ENCODE peak calls at places on chromosomes 2 and 18, in four cellular contexts. H is GM12878, K is GM12891, F is K562. N is an unnamed sample.
A peak's percentile ranks its signal among the peaks of the same experiment; 100 is the strongest.

GRCh38 chr2:142270291-142270690 is 139.5 kb upstream of the LRP1B start:
- DNase-seq in H (no peak), K (no peak), F (no peak), N (no peak)

GRCh38 chr18:2994603-2995432 is 18.1 kb downstream of the LPIN2 start:
- DNase-seq in H (no peak), K (no peak), F (peak; percentile 92), N (peak; percentile 66)

GRCh38 chr2:101766871-101767739 is 69.6 kb downstream of the MAP4K4 start:
- DNase-seq in H (no peak), K (no peak), F (no peak), N (no peak)

GRCh38 chr2:94861308-94862152 is 9.7 kb upstream of the TEKT4 start:
- DNase-seq in H (no peak), K (no peak), F (no peak), N (no peak)

GRCh38 chr2:62793213-62793612 is 87.7 kb downstream of the EHBP1 start:
- DNase-seq in H (no peak), K (no peak), F (no peak), N (no peak)

GRCh38 chr2:65788556-65788955 is 356.2 kb upstream of the SPRED2 start:
- DNase-seq in H (no peak), K (no peak), F (peak; percentile 23), N (no peak)

GRCh38 chr2:112605926-112606325 is 21.5 kb downstream of the CHCHD5 start:
- DNase-seq in H (no peak), K (no peak), F (no peak), N (no peak)

GRCh38 chr2:67854103-67854502 is 208.7 kb downstream of the C1D start:
- DNase-seq in H (no peak), K (no peak), F (no peak), N (no peak)

GRCh38 chr18:67583621-67584020 is 67.1 kb upstream of the DSEL start:
- DNase-seq in H (no peak), K (no peak), F (no peak), N (no peak)

GRCh38 chr2:219645631-219646527 is 18.4 kb downstream of the SLC4A3 start:
- DNase-seq in H (no peak), K (no peak), F (no peak), N (no peak)

GRCh38 chr2:84792856-84793522 is 87.9 kb downstream of the TRABD2A start:
- DNase-seq in H (no peak), K (no peak), F (no peak), N (no peak)

GRCh38 chr2:217846321-217846743 is 156.5 kb downstream of the TNS1 start:
- DNase-seq in H (no peak), K (no peak), F (no peak), N (no peak)

GRCh38 chr2:33246432-33246831 is 230.0 kb upstream of the RASGRP3 start:
- DNase-seq in H (no peak), K (no peak), F (no peak), N (no peak)

GRCh38 chr2:240981871-240982800 is 16.3 kb upstream of the SNED1 start:
- DNase-seq in H (no peak), K (no peak), F (no peak), N (no peak)

GRCh38 chr2:235500761-235501662 is 7.2 kb downstream of the AGAP1 start:
- DNase-seq in H (no peak), K (no peak), F (peak; percentile 60), N (no peak)

GRCh38 chr2:182621810-182622209 is 94.2 kb upstream of the DNAJC10 start:
- DNase-seq in H (no peak), K (no peak), F (no peak), N (no peak)

GRCh38 chr2:26922638-26923466 is 47.6 kb upstream of the MAPRE3 start:
- DNase-seq in H (no peak), K (peak; percentile 69), F (peak; percentile 60), N (peak; percentile 30)

GRCh38 chr2:101967826-101968498 is 23.8 kb upstream of the IL1R2 start:
- DNase-seq in H (no peak), K (no peak), F (no peak), N (no peak)

DNA sequence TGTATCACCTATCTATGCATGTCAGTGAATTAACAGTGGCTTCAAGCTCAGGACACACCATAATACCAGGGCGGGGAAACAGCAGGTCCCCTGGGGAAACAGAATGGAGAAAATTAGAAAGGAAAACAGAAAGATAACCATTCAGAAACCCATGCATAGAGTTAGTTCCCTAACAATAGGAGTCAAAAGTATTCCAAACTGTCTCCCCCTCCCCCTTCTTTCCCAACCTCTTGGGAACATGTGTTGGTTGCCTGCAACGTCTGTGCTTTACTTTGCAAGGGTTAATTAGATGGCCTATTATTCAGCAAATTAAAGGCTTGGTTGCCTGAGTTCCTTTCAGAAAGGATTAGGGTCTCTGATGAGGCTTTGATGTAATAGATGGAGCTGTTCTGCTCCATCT is 176.5 kb downstream of the MYO3B start:
- DNase-seq in H (no peak), K (no peak), F (no peak), N (no peak)
- TF ChIP-seq SPI1 in H (no peak), K (no peak), F (no peak), N (no peak)

GRCh38 chr2:74293191-74294065 is 49.8 kb downstream of the SLC4A5 start:
- DNase-seq in H (no peak), K (no peak), F (no peak), N (no peak)
- TF ChIP-seq SPI1 in H (no peak), K (no peak), F (no peak), N (no peak)

DNA sequence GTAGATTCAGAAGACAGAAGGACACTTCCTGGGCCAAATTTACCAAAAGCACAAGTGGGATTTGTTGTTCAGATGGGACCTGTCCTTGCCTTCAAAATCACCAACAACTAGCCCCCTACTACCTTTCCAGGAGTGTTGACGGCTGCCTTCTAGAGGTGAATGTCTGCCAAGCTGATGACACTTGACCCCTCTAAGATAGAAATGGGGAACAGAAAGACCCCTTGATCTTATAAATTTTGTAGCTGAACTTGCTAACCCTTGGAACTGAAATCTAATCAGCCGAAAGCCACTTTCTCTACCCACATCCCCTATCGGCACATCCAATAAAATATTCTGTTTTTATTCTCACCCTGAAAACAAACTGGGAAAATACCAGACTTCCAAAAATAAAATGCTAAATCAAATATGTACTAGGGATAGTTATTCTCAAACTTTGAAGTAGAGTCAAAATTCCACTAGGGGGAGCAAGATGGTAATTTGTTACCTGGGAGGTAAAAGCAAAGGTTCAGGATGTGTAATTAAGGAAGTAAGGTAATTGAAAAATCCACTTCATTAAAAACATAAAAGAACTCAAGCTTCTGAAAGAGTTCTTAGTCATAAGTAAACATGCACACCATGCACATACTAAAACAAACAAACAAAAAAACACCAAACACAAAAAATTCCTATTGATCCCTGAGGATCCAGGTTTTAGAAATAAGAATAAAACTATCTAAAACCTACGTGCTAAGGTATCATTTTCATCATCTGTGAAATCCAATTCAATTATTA is 119.2 kb downstream of the ANKRD44 start:
- DNase-seq in H (no peak), K (no peak), F (peak; percentile 29), N (no peak)
- TF ChIP-seq SPI1 in H (peak; percentile 50), K (peak; percentile 65), F (no peak), N (no peak)

DNA sequence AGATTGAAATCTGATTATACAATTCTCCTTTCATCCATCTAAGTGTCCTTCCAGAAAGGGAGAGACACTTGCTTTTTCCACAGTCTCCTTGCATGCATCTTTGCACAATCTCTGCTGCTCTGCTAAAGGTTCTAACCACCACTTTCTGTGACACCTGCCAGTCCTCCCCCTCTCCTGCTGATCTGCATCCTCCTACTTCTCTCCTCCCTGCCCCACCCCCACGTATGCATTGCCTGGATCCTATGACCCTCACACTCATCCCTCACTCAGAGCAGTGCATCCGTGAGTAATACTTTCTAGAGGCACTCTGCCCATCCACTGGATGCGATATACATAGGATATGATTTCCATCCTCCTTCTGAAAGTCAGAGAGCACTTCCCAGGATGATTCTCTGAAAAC is 27.7 kb upstream of the TRAPPC8 start:
- DNase-seq in H (no peak), K (no peak), F (no peak), N (no peak)
- TF ChIP-seq SPI1 in H (no peak), K (no peak), F (no peak), N (no peak)